ENCODE peak calls at places on chromosome 21, in six cellular contexts. R is left ventricle myocardium inferior, N is HL-60, O is psoas muscle, G is kidney epithelial cell, W is astrocyte of the spinal cord. P is an unnamed sample.

GRCh38 chr21:28069446-28069845 is 923.2 kb downstream of the LTN1 start:
- DNase-seq in R (no peak), N (no peak), O (no peak), G (no peak), W (peak), P (peak)

GRCh38 chr21:28936036-28936435 is 56.6 kb downstream of the LTN1 start:
- DNase-seq in R (no peak), N (no peak), O (no peak), G (no peak), W (no peak), P (no peak)

GRCh38 chr21:39938086-39938611 is 70.9 kb downstream of the PCP4 start:
- DNase-seq in R (no peak), N (no peak), O (no peak), G (no peak), W (no peak), P (no peak)

GRCh38 chr21:35488941-35489340 is 439.8 kb upstream of the RUNX1 start:
- DNase-seq in R (no peak), N (no peak), O (no peak), G (no peak), W (no peak), P (no peak)

GRCh38 chr21:38420140-38420539 is 78.1 kb downstream of the ERG start:
- DNase-seq in R (no peak), N (peak), O (no peak), G (no peak), W (no peak), P (no peak)

GRCh38 chr21:35503646-35504045 is 454.5 kb upstream of the RUNX1 start:
- DNase-seq in R (no peak), N (no peak), O (no peak), G (no peak), W (peak), P (no peak)

GRCh38 chr21:45328198-45329087 is 40.7 kb upstream of the POFUT2 start:
- DNase-seq in R (peak), N (no peak), O (peak), G (no peak), W (no peak), P (no peak)

GRCh38 chr21:28454978-28455600 is 537.6 kb downstream of the LTN1 start:
- DNase-seq in R (no peak), N (no peak), O (no peak), G (no peak), W (peak), P (no peak)

GRCh38 chr21:45320261-45320990 is 32.7 kb upstream of the POFUT2 start:
- DNase-seq in R (peak), N (no peak), O (peak), G (no peak), W (no peak), P (no peak)

GRCh38 chr21:37429356-37429755 is 62.8 kb downstream of the DYRK1A start:
- DNase-seq in R (no peak), N (no peak), O (no peak), G (no peak), W (no peak), P (no peak)

GRCh38 chr21:25103500-25104207 is 503.6 kb downstream of the MRPL39 start:
- DNase-seq in R (no peak), N (no peak), O (no peak), G (no peak), W (peak), P (peak)

GRCh38 chr21:36235058-36235582 is 78.5 kb downstream of the DOP1B start:
- DNase-seq in R (no peak), N (no peak), O (no peak), G (no peak), W (no peak), P (no peak)

GRCh38 chr21:37673801-37674575 is 242.3 kb downstream of the KCNJ6 start:
- DNase-seq in R (no peak), N (no peak), O (no peak), G (no peak), W (no peak), P (no peak)

GRCh38 chr21:45256912-45257672 is 30.6 kb downstream of the POFUT2 start:
- DNase-seq in R (no peak), N (no peak), O (no peak), G (no peak), W (no peak), P (no peak)

GRCh38 chr21:37681711-37682110 is 234.5 kb downstream of the KCNJ6 start:
- DNase-seq in R (no peak), N (no peak), O (no peak), G (no peak), W (no peak), P (no peak)

GRCh38 chr21:36150192-36150711 is 6.4 kb upstream of the DOP1B start:
- DNase-seq in R (peak), N (no peak), O (peak), G (no peak), W (peak), P (peak)

GRCh38 chr21:39867198-39867650 is at the start of gene PCP4:
- DNase-seq in R (no peak), N (no peak), O (peak), G (no peak), W (peak), P (no peak)

GRCh38 chr21:38439336-38439900 is 58.9 kb downstream of the ERG start:
- DNase-seq in R (no peak), N (no peak), O (no peak), G (no peak), W (peak), P (peak)

GRCh38 chr21:17195965-17196364 is 316.9 kb upstream of the CXADR start:
- DNase-seq in R (no peak), N (no peak), O (no peak), G (no peak), W (no peak), P (no peak)

GRCh38 chr21:37784591-37785318 is 131.5 kb downstream of the KCNJ6 start:
- DNase-seq in R (no peak), N (no peak), O (no peak), G (no peak), W (no peak), P (no peak)

GRCh38 chr21:36807421-36808004 is 108.6 kb downstream of the SIM2 start:
- DNase-seq in R (no peak), N (no peak), O (no peak), G (peak), W (no peak), P (no peak)

GRCh38 chr21:25934130-25934529 is 199.4 kb downstream of the GABPA start:
- DNase-seq in R (no peak), N (no peak), O (no peak), G (no peak), W (peak), P (peak)

GRCh38 chr21:37159053-37159776 is 86.2 kb downstream of the TTC3 start:
- DNase-seq in R (no peak), N (no peak), O (no peak), G (no peak), W (no peak), P (no peak)

GRCh38 chr21:41135715-41136114 is 32.2 kb upstream of the BACE2 start:
- DNase-seq in R (no peak), N (no peak), O (no peak), G (no peak), W (no peak), P (no peak)

GRCh38 chr21:26288033-26288432 is 117.5 kb upstream of the APP start:
- DNase-seq in R (no peak), N (no peak), O (no peak), G (no peak), W (no peak), P (no peak)

GRCh38 chr21:36773111-36773510 is 74.2 kb downstream of the SIM2 start:
- DNase-seq in R (peak), N (no peak), O (peak), G (no peak), W (peak), P (peak)

GRCh38 chr21:38297193-38297592 is 40.4 kb downstream of the KCNJ15 start:
- DNase-seq in R (no peak), N (no peak), O (no peak), G (no peak), W (peak), P (no peak)

GRCh38 chr21:25243809-25244208 is 363.5 kb downstream of the MRPL39 start:
- DNase-seq in R (no peak), N (no peak), O (no peak), G (no peak), W (no peak), P (peak)

GRCh38 chr21:39852726-39853510 is 14.3 kb upstream of the PCP4 start:
- DNase-seq in R (no peak), N (no peak), O (no peak), G (no peak), W (no peak), P (no peak)

GRCh38 chr21:36769051-36769867 is 70.3 kb downstream of the SIM2 start:
- DNase-seq in R (no peak), N (no peak), O (no peak), G (no peak), W (peak), P (peak)

GRCh38 chr21:39461419-39461818 is 9.6 kb downstream of the SH3BGR start:
- DNase-seq in R (no peak), N (no peak), O (no peak), G (no peak), W (no peak), P (no peak)

GRCh38 chr21:39502631-39503030 is 50.9 kb downstream of the SH3BGR start:
- DNase-seq in R (no peak), N (no peak), O (no peak), G (no peak), W (no peak), P (no peak)

GRCh38 chr21:14382835-14383595 is at the start of gene HSPA13:
- DNase-seq in R (peak), N (peak), O (peak), G (peak), W (peak), P (peak)

GRCh38 chr21:14382486-14382834 is 486 bp downstream of the HSPA13 start:
- DNase-seq in R (no peak), N (no peak), O (no peak), G (no peak), W (no peak), P (no peak)

GRCh38 chr21:14383596-14384210 is 757 bp upstream of the HSPA13 start:
- DNase-seq in R (no peak), N (no peak), O (no peak), G (no peak), W (no peak), P (no peak)

GRCh38 chr21:14384453-14384852 is 1.5 kb upstream of the HSPA13 start:
- DNase-seq in R (no peak), N (no peak), O (no peak), G (no peak), W (no peak), P (no peak)

DNA sequence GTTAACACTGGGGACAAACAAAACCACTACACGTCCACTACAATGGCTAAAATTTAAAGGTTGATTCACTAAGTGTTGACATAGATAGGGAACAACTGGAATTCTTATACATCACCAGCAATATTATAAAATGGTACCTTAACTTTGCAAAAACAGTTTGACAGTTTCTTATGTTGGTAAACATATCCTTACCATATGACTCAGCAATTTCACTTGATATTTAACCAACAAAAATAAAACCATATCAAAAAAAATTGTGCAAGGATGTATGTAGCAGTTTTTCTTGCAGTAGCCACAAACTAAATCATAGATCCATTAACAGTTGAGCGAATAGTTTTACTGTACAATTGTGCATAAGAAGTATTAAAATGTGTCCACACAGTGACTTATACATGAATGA is 5.3 kb upstream of the HSPA13 start:
- DNase-seq in R (no peak), N (no peak), O (no peak), G (no peak), W (no peak), P (no peak)
- H3K4me3 ChIP-seq in R (no peak), N (no peak), O (no peak), G (no peak), W (no peak), P (no peak)

GRCh38 chr21:34333150-34333739 is 30.6 kb upstream of the KCNE2 start:
- DNase-seq in R (no peak), N (no peak), O (no peak), G (no peak), W (peak), P (peak)

GRCh38 chr21:34335316-34335715 is 28.5 kb upstream of the KCNE2 start:
- DNase-seq in R (no peak), N (no peak), O (no peak), G (no peak), W (no peak), P (no peak)

GRCh38 chr21:34330055-34330454 is 33.8 kb upstream of the KCNE2 start:
- DNase-seq in R (no peak), N (no peak), O (no peak), G (no peak), W (no peak), P (no peak)
- TF ChIP-seq CTCF in R (no peak), N (no peak), O (no peak), G (no peak), W (no peak), P (no peak)

GRCh38 chr21:18245493-18245967 is 897 bp downstream of the CHODL start:
- DNase-seq in R (no peak), N (no peak), O (no peak), G (no peak), W (peak), P (peak)
- H3K4me3 ChIP-seq in R (peak), N (no peak), O (peak), G (peak), W (peak), P (peak)

GRCh38 chr21:33300701-33301631 is 23.8 kb upstream of the IFNAR1 start:
- DNase-seq in R (no peak), N (no peak), O (no peak), G (no peak), W (no peak), P (no peak)
- TF ChIP-seq CTCF in R (no peak), N (no peak), O (no peak), G (no peak), W (no peak), P (no peak)

DNA sequence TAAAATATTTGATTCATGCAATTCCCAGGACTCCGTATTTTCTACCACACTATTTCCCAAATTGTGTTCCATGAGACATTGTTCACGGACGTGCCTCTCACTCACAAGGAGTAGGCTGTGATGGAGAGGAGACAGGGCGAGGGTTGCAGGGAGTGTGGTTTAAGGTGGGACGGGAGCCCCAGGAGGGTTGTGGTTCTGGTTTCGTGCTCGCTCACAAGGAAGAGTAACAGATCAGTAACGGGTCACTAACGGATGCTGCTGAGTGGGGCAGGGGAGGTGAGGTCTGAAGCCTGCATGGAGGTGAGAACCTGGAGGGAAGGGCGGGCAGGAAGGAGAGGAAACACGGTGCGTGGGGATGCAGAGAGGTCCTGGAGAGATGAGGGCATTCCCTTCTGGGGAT is 28.8 kb downstream of the TFF3 start:
- DNase-seq in R (no peak), N (no peak), O (no peak), G (no peak), W (no peak), P (no peak)
- H3K4me3 ChIP-seq in R (no peak), N (no peak), O (no peak), G (no peak), W (no peak), P (no peak)

GRCh38 chr21:44071359-44072104 is 35.7 kb upstream of the PWP2 start:
- DNase-seq in R (no peak), N (no peak), O (no peak), G (no peak), W (no peak), P (no peak)
- TF ChIP-seq CTCF in R (no peak), N (no peak), O (no peak), G (no peak), W (no peak), P (no peak)

GRCh38 chr21:15552914-15553491 is 176.8 kb upstream of the USP25 start:
- DNase-seq in R (no peak), N (no peak), O (no peak), G (no peak), W (peak), P (no peak)

GRCh38 chr21:15549671-15550070 is 180.1 kb upstream of the USP25 start:
- DNase-seq in R (no peak), N (no peak), O (no peak), G (no peak), W (peak), P (no peak)
- H3K4me3 ChIP-seq in R (no peak), N (no peak), O (no peak), G (no peak), W (no peak), P (no peak)

GRCh38 chr21:33238146-33238545 is 8.4 kb downstream of the IFNAR2 start:
- DNase-seq in R (no peak), N (no peak), O (no peak), G (no peak), W (no peak), P (no peak)

GRCh38 chr21:33236799-33237198 is 7.1 kb downstream of the IFNAR2 start:
- DNase-seq in R (no peak), N (no peak), O (no peak), G (no peak), W (no peak), P (no peak)

GRCh38 chr21:33234618-33235520 is 5.1 kb downstream of the IFNAR2 start:
- DNase-seq in R (no peak), N (no peak), O (no peak), G (no peak), W (no peak), P (no peak)

GRCh38 chr21:33237446-33237845 is 7.7 kb downstream of the IFNAR2 start:
- DNase-seq in R (no peak), N (no peak), O (no peak), G (no peak), W (no peak), P (no peak)

DNA sequence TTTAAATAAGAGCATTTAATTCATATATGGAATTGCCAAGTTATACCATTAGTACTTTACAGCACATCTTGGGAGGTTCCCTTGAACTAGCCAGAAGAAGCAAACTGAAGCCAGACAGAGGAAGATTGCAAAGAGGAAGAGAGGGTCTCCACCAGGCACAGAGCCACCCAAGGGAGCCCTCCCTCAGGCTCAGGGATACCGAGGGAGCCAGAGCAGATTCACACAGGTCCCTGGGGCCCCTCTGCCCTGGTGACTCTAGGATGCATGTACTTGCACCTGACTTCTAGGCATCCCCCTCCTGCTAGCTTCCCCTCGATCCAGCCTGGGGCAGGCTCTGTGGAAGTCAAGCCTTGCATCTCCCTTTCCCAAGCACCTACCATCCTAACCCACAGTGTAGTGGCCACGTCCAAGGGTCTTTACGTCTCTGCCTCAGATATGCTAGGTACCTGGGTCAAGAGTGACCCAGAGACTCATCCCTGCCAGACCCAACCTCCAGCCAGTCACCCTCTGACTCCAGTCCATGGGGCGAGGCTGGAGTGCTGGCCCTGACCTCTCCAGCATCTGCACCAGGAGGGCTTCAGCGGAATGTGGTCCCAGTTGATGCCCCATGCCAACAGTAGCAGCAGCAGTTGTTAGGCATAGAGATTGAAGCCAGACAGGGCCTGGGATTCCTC is 6.4 kb downstream of the IFNAR2 start:
- DNase-seq in R (no peak), N (no peak), O (no peak), G (no peak), W (no peak), P (no peak)
- TF ChIP-seq CTCF in R (no peak), N (no peak), O (no peak), G (no peak), W (no peak), P (no peak)

GRCh38 chr21:46544824-46545223 is 60.1 kb downstream of the S100B start:
- DNase-seq in R (no peak), N (no peak), O (no peak), G (no peak), W (no peak), P (no peak)

GRCh38 chr21:46545363-46545762 is 59.5 kb downstream of the S100B start:
- DNase-seq in R (no peak), N (no peak), O (no peak), G (no peak), W (no peak), P (no peak)

GRCh38 chr21:46544003-46544402 is 60.9 kb downstream of the S100B start:
- DNase-seq in R (no peak), N (no peak), O (no peak), G (no peak), W (no peak), P (no peak)

GRCh38 chr21:46545911-46546310 is 59.0 kb downstream of the S100B start:
- DNase-seq in R (no peak), N (no peak), O (no peak), G (no peak), W (no peak), P (no peak)

DNA sequence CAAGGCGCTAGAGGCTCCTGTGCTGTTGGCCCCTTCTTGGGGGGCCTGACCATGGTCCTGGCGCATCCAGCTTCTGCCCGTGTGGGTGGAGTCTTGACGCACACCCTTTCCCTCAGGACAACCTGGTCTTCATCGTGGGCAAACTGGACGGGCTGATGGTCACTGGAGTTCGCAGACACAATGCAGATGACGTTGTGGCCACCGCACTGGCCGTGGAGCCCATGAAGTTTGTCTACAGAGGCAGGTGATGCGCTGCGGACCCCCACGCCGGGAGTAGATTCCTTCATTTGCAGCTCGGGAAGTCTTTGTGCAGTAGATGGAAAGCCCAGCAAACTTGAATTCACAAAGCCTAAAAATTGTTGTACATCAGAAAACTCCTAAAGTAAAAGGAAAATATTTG is 58.1 kb downstream of the S100B start:
- DNase-seq in R (no peak), N (no peak), O (no peak), G (no peak), W (no peak), P (no peak)
- H3K4me3 ChIP-seq in R (no peak), N (no peak), O (no peak), G (no peak), W (no peak), P (no peak)